ENCODE peak calls at places on chromosomes 13 and 19, in nine cellular contexts. Q is NCI-H1092 treated with DMSO at 0.1 percent for 48 hours; K is WTC11; G is naive thymus-derived CD8-positive, alpha-beta T cell; M is ELR; U is upper lobe of right lung; R is stimulated activated CD8-positive, alpha-beta memory T cell treated with anti-CD3 and anti-CD28 coated beads, Interleukin-2, amount 100 ng/mL, for 1 hour; J is neural crest cell; E is heart left ventricle. H is an unnamed sample.
A peak's percentile ranks its signal among the peaks of the same experiment; 100 is the strongest.

GRCh38 chr19:367561-367960 is 23.0 kb upstream of the MIER2 start:
- DNase-seq in U (no peak), R (no peak), Q (no peak), M (no peak), E (no peak), K (no peak), G (no peak), J (no peak), H (no peak)

GRCh38 chr19:30170081-30170480 is 202.1 kb upstream of the ZNF536 start:
- DNase-seq in G (no peak), R (no peak), U (no peak), Q (no peak), J (no peak), M (no peak), E (no peak), K (no peak), H (no peak)

GRCh38 chr19:13644648-13645047 is 119.7 kb upstream of the MRI1 start:
- DNase-seq in K (no peak), E (no peak), G (no peak), M (no peak), Q (no peak), U (no peak), J (no peak), R (no peak), H (no peak)

GRCh38 chr13:72104656-72105180 is 237.7 kb upstream of the DACH1 start:
- DNase-seq in K (no peak), U (no peak), Q (no peak), M (no peak), J (no peak), E (no peak), G (no peak), R (no peak), H (no peak)

GRCh38 chr19:15136234-15136954 is 29.2 kb downstream of the SYDE1 start:
- DNase-seq in Q (no peak), U (no peak), R (no peak), K (no peak), M (peak; percentile 43), G (no peak), J (no peak), E (no peak), H (no peak)

GRCh38 chr19:12260236-12260635 is 34.4 kb downstream of the ZNF44 start:
- DNase-seq in G (no peak), U (no peak), J (no peak), K (no peak), M (no peak), Q (no peak), E (no peak), R (no peak), H (no peak)

GRCh38 chr19:27654266-27654990 is 1558.5 kb downstream of the UQCRFS1 start:
- DNase-seq in R (no peak), Q (no peak), G (no peak), J (no peak), E (no peak), U (no peak), M (no peak), K (no peak), H (no peak)

GRCh38 chr19:1125601-1126533 is 22.1 kb downstream of the GPX4 start:
- DNase-seq in R (no peak), K (no peak), U (no peak), Q (no peak), J (no peak), M (peak; percentile 43), G (no peak), E (no peak), H (no peak)

GRCh38 chr13:76879876-76880270 is 6.3 kb downstream of the KCTD12 start:
- DNase-seq in R (no peak), U (no peak), Q (no peak), K (no peak), G (no peak), E (no peak), M (no peak), J (no peak), H (peak; percentile 21)

H was measured in CD4-positive, CD25-positive, alpha-beta regulatory T cell.